ENCODE peak calls at places on chromosome 18, in nine cellular contexts. K, Y, X, I, Z, Q, W, U and S are unnamed samples.

GRCh38 chr18:79523738-79524180 is 128.0 kb downstream of the NFATC1 start:
- DNase-seq in K (no peak), Y (no peak), X (peak), I (no peak), Z (no peak), Q (no peak), W (no peak), U (peak), S (no peak)

GRCh38 chr18:32358075-32358474 is 112.6 kb downstream of the GAREM1 start:
- DNase-seq in K (no peak), Y (no peak), X (no peak), I (no peak), Z (no peak), Q (no peak), W (no peak), U (no peak), S (no peak)

GRCh38 chr18:49456794-49457193 is 3.7 kb downstream of the DYM start:
- DNase-seq in K (no peak), Y (no peak), X (no peak), I (no peak), Z (no peak), Q (no peak), W (no peak), U (no peak), S (no peak)

GRCh38 chr18:76668546-76668945 is 153.8 kb upstream of the ZNF236 start:
- DNase-seq in K (no peak), Y (no peak), X (no peak), I (no peak), Z (no peak), Q (no peak), W (no peak), U (no peak), S (no peak)

GRCh38 chr18:50637961-50638622 is 78.2 kb downstream of the MAPK4 start:
- DNase-seq in K (no peak), Y (no peak), X (no peak), I (no peak), Z (no peak), Q (no peak), W (no peak), U (no peak), S (no peak)

GRCh38 chr18:56085561-56085960 is 497.6 kb upstream of the TCF4 start:
- DNase-seq in K (no peak), Y (no peak), X (no peak), I (no peak), Z (peak), Q (no peak), W (no peak), U (no peak), S (no peak)

GRCh38 chr18:56298935-56299334 is 339.5 kb downstream of the TXNL1 start:
- DNase-seq in K (no peak), Y (peak), X (no peak), I (no peak), Z (peak), Q (no peak), W (no peak), U (no peak), S (no peak)

GRCh38 chr18:61998957-61999356 is 106.2 kb upstream of the RNF152 start:
- DNase-seq in K (no peak), Y (no peak), X (no peak), I (no peak), Z (peak), Q (no peak), W (no peak), U (no peak), S (no peak)

GRCh38 chr18:56661414-56662101 is 10.4 kb downstream of the WDR7 start:
- DNase-seq in K (no peak), Y (no peak), X (no peak), I (no peak), Z (no peak), Q (no peak), W (no peak), U (no peak), S (no peak)

GRCh38 chr18:22753130-22753831 is 179.8 kb upstream of the RBBP8 start:
- DNase-seq in K (no peak), Y (no peak), X (no peak), I (no peak), Z (no peak), Q (no peak), W (no peak), U (no peak), S (no peak)

GRCh38 chr18:56684277-56684676 is 33.1 kb downstream of the WDR7 start:
- DNase-seq in K (no peak), Y (no peak), X (no peak), I (no peak), Z (no peak), Q (no peak), W (no peak), U (no peak), S (no peak)

GRCh38 chr18:45332911-45333310 is 282.4 kb upstream of the SLC14A2 start:
- DNase-seq in K (no peak), Y (no peak), X (no peak), I (no peak), Z (peak), Q (no peak), W (no peak), U (no peak), S (no peak)

GRCh38 chr18:33116376-33116775 is 324.1 kb downstream of the CCDC178 start:
- DNase-seq in K (no peak), Y (peak), X (no peak), I (peak), Z (no peak), Q (peak), W (no peak), U (no peak), S (no peak)

GRCh38 chr18:52992041-52992440 is 652.0 kb downstream of the DCC start:
- DNase-seq in K (no peak), Y (peak), X (no peak), I (peak), Z (no peak), Q (no peak), W (peak), U (no peak), S (no peak)